ENCODE peak calls at places on chromosomes 5 and 9, in six cellular contexts. L is RWPE1; W is aorta; C is stimulated activated CD8-positive, alpha-beta memory T cell treated with anti-CD3 and anti-CD28 coated beads, Interleukin-7, amount 100 ng/mL, for 1 hour; V is colonic mucosa; N is AG10803. H is an unnamed sample.

GRCh38 chr5:149170292-149170691 is 29.0 kb downstream of the ABLIM3 start:
- DNase-seq in L (no peak), W (no peak), C (no peak), V (no peak), N (peak), H (peak)

GRCh38 chr9:92324889-92325268 is 271 bp downstream of the NOL8 start:
- DNase-seq in L (no peak), W (no peak), C (no peak), V (no peak), N (no peak), H (no peak)

GRCh38 chr9:98109052-98109451 is 10.0 kb downstream of the TRIM14 start:
- DNase-seq in L (no peak), W (no peak), C (no peak), V (no peak), N (no peak), H (no peak)

GRCh38 chr9:124001445-124001799 is 10.1 kb upstream of the LHX2 start:
- DNase-seq in L (no peak), W (no peak), C (no peak), V (no peak), N (no peak), H (no peak)

GRCh38 chr5:52751137-52751536 is 36.6 kb upstream of the ITGA1 start:
- DNase-seq in L (no peak), W (no peak), C (no peak), V (no peak), N (no peak), H (no peak)

GRCh38 chr9:35519697-35520403 is 29.9 kb downstream of the RUSC2 start:
- DNase-seq in L (no peak), W (no peak), C (no peak), V (no peak), N (no peak), H (no peak)

GRCh38 chr5:60494144-60494543 is 205.8 kb downstream of the DEPDC1B start:
- DNase-seq in L (no peak), W (no peak), C (no peak), V (no peak), N (no peak), H (no peak)

GRCh38 chr5:87094833-87095232 is 172.8 kb upstream of the RASA1 start:
- DNase-seq in L (no peak), W (no peak), C (no peak), V (no peak), N (no peak), H (no peak)

GRCh38 chr5:176659860-176660461 is 12.7 kb downstream of the TSPAN17 start:
- DNase-seq in L (no peak), W (no peak), C (no peak), V (no peak), N (no peak), H (no peak)

GRCh38 chr5:149486726-149487635 is 64.3 kb downstream of the CSNK1A1 start:
- DNase-seq in L (peak), W (no peak), C (no peak), V (no peak), N (peak), H (no peak)

GRCh38 chr5:146441896-146442295 is 5.2 kb upstream of the TCERG1 start:
- DNase-seq in L (peak), W (no peak), C (no peak), V (no peak), N (no peak), H (no peak)

GRCh38 chr5:50302815-50303490 is 138.1 kb downstream of the EMB start:
- DNase-seq in L (peak), W (no peak), C (no peak), V (no peak), N (no peak), H (no peak)

GRCh38 chr9:9557804-9558334 is 1054.9 kb downstream of the PTPRD start:
- DNase-seq in L (no peak), W (no peak), C (no peak), V (no peak), N (no peak), H (no peak)

GRCh38 chr9:81292056-81292805 is 397.1 kb downstream of the TLE1 start:
- DNase-seq in L (no peak), W (no peak), C (no peak), V (no peak), N (no peak), H (no peak)

GRCh38 chr9:9615086-9615485 is 997.7 kb downstream of the PTPRD start:
- DNase-seq in L (no peak), W (peak), C (no peak), V (no peak), N (no peak), H (no peak)

GRCh38 chr5:41908374-41909079 is 4.4 kb downstream of the RIMOC1 start:
- DNase-seq in L (no peak), W (no peak), C (no peak), V (no peak), N (peak), H (no peak)

GRCh38 chr9:38318755-38319495 is 73.6 kb upstream of the ALDH1B1 start:
- DNase-seq in L (no peak), W (no peak), C (no peak), V (no peak), N (peak), H (no peak)

GRCh38 chr9:137461663-137462395 is 2.7 kb upstream of the NSMF start:
- DNase-seq in L (peak), W (peak), C (peak), V (no peak), N (peak), H (no peak)

GRCh38 chr5:86175224-86175623 is 442.5 kb upstream of the COX7C start:
- DNase-seq in L (no peak), W (no peak), C (no peak), V (no peak), N (no peak), H (no peak)

GRCh38 chr5:138696501-138696900 is 56.7 kb upstream of the CTNNA1 start:
- DNase-seq in L (peak), W (no peak), C (no peak), V (no peak), N (peak), H (no peak)

GRCh38 chr5:57862471-57863282 is 380.1 kb upstream of the ACTBL2 start:
- DNase-seq in L (peak), W (no peak), C (no peak), V (no peak), N (peak), H (no peak)

GRCh38 chr5:75461679-75462078 is 49.8 kb downstream of the CERT1 start:
- DNase-seq in L (peak), W (no peak), C (no peak), V (no peak), N (peak), H (no peak)

GRCh38 chr5:30849801-30850370 is 343.6 kb upstream of the CDH6 start:
- DNase-seq in L (peak), W (no peak), C (no peak), V (no peak), N (no peak), H (no peak)

GRCh38 chr5:143433680-143434079 is 30.2 kb upstream of the NR3C1 start:
- DNase-seq in L (no peak), W (no peak), C (no peak), V (no peak), N (no peak), H (no peak)

GRCh38 chr9:28735943-28736342 is 1162.7 kb upstream of the C9orf72 start:
- DNase-seq in L (peak), W (no peak), C (no peak), V (no peak), N (no peak), H (no peak)

GRCh38 chr9:115616666-115617239 is 498.8 kb upstream of the TNC start:
- DNase-seq in L (no peak), W (no peak), C (no peak), V (no peak), N (no peak), H (no peak)

GRCh38 chr5:132457371-132458225 is 33.0 kb downstream of the IRF1 start:
- DNase-seq in L (no peak), W (no peak), C (no peak), V (no peak), N (peak), H (no peak)

GRCh38 chr9:134165357-134166315 is 1.3 kb upstream of the RNU6ATAC start:
- DNase-seq in L (peak), W (peak), C (no peak), V (no peak), N (peak), H (no peak)

GRCh38 chr5:171424726-171425125 is 5.3 kb downstream of the FGF18 start:
- DNase-seq in L (no peak), W (no peak), C (no peak), V (no peak), N (no peak), H (no peak)

GRCh38 chr9:38087934-38088925 is 19.2 kb upstream of the SHB start:
- DNase-seq in L (peak), W (peak), C (no peak), V (peak), N (peak), H (no peak)

GRCh38 chr5:9553561-9553960 is 7.7 kb upstream of the SEMA5A start:
- DNase-seq in L (no peak), W (no peak), C (no peak), V (peak), N (no peak), H (no peak)

GRCh38 chr5:132663771-132664695 is 6.1 kb downstream of the IL13 start:
- DNase-seq in L (no peak), W (no peak), C (no peak), V (no peak), N (no peak), H (no peak)

GRCh38 chr9:87592554-87593394 is 95.1 kb downstream of the DAPK1 start:
- DNase-seq in L (no peak), W (peak), C (no peak), V (no peak), N (peak), H (no peak)

GRCh38 chr5:59893436-59894227 is at the start of gene PDE4D:
- DNase-seq in L (peak), W (peak), C (no peak), V (peak), N (peak), H (no peak)

GRCh38 chr5:125401724-125402622 is 655.5 kb upstream of the ZNF608 start:
- DNase-seq in L (peak), W (no peak), C (no peak), V (no peak), N (no peak), H (no peak)

GRCh38 chr5:10434392-10434791 is 7.3 kb upstream of the ROPN1L start:
- DNase-seq in L (no peak), W (no peak), C (no peak), V (no peak), N (no peak), H (no peak)

GRCh38 chr9:133200631-133201030 is 8.4 kb downstream of the OBP2B start:
- DNase-seq in L (no peak), W (peak), C (no peak), V (no peak), N (no peak), H (no peak)